ENCODE peak calls at places on chromosomes 16 and 17, in five cellular contexts. U is mammary epithelial cell, A is natural killer cell, P is AG04450, W is epithelial cell of proximal tubule. B is an unnamed sample.

GRCh38 chr17:70621593-70621992 is 452.3 kb downstream of the KCNJ2 start:
- DNase-seq in U (no peak), A (no peak), P (no peak), W (no peak), B (no peak)

GRCh38 chr17:78124081-78124835 is 4.3 kb downstream of the TMC6 start:
- DNase-seq in U (no peak), A (no peak), P (no peak), W (no peak), B (no peak)

GRCh38 chr17:69535022-69535570 is 120.6 kb downstream of the MAP2K6 start:
- DNase-seq in U (no peak), A (no peak), P (no peak), W (no peak), B (no peak)

GRCh38 chr17:63647936-63648335 is 25.7 kb downstream of the MAP3K3 start:
- DNase-seq in U (no peak), A (no peak), P (no peak), W (no peak), B (no peak)

GRCh38 chr16:67456383-67457140 is 24.4 kb downstream of the ATP6V0D1 start:
- DNase-seq in U (peak; percentile 31), A (no peak), P (no peak), W (no peak), B (no peak)

GRCh38 chr16:88773812-88774291 is 11.2 kb downstream of the PIEZO1 start:
- DNase-seq in U (no peak), A (no peak), P (no peak), W (no peak), B (no peak)

GRCh38 chr16:17836868-17837602 is 366.3 kb upstream of the XYLT1 start:
- DNase-seq in U (peak; percentile 93), A (no peak), P (peak; percentile 81), W (no peak), B (no peak)

GRCh38 chr16:48292452-48292851 is 45.1 kb upstream of the ABCC11 start:
- DNase-seq in U (no peak), A (no peak), P (no peak), W (no peak), B (no peak)

GRCh38 chr17:54901230-54901847 is 687 bp downstream of the TOM1L1 start:
- DNase-seq in U (peak; percentile 81), A (no peak), P (no peak), W (no peak), B (no peak)

GRCh38 chr16:3652373-3653037 is 2.0 kb upstream of the DNASE1 start:
- DNase-seq in U (no peak), A (no peak), P (no peak), W (no peak), B (no peak)

GRCh38 chr16:73093146-73094144 is 45.5 kb upstream of the ZFHX3 start:
- DNase-seq in U (no peak), A (no peak), P (no peak), W (no peak), B (no peak)

GRCh38 chr17:82970818-82971610 is 108.4 kb upstream of the METRNL start:
- DNase-seq in U (no peak), A (no peak), P (no peak), W (no peak), B (no peak)

DNA sequence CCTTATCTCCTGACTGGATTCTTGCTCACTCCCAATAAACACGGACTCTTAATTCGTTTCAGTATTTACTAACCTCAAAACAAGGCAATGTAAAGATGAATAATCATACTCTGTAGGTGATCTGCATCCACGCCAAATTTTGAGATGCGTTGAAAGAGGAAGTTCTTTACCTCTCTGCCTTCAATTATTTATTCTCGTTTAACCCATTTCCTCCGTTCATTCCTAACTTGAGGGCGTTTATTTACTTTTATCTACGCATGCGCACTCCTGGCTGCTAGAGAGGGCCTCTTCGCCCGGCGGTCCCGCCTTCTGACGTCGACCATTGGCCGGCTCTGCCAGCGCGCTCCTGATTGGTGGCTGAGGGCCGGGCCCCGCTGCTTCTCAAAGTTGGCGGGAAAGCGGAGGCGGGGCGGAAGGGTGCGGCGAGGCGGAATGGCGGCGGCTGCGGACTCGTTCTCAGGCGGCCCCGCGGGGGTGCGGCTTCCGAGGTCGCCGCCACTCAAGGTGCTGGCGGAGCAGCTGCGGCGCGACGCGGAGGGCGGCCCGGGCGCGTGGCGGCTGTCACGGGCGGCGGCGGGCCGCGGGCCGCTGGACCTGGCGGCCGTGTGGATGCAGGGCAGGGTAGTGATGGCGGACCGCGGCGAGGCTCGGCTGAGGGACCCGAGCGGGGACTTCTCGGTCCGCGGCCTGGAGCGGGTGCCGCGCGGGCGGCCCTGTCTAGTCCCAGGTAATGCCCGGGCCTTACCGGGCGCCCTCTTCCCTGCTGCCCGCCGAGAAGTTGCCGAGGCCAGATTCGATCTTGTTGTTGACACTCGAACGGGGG is at the start of gene RMI2:
- DNase-seq in U (peak; percentile 93), A (peak; percentile 94), P (peak; percentile 86), W (no peak), B (peak; percentile 92)
- TF ChIP-seq CTCF in U (no peak), A (no peak), P (no peak), W (no peak), B (no peak)

GRCh38 chr16:86574646-86575045 is 3.7 kb upstream of the FOXL1 start:
- DNase-seq in U (no peak), A (no peak), P (no peak), W (no peak), B (no peak)

GRCh38 chr16:86577314-86577971 is 906 bp upstream of the FOXL1 start:
- DNase-seq in U (no peak), A (no peak), P (peak; percentile 93), W (no peak), B (no peak)

GRCh38 chr16:86575095-86575685 is 3.2 kb upstream of the FOXL1 start:
- DNase-seq in U (no peak), A (no peak), P (no peak), W (no peak), B (no peak)

GRCh38 chr16:86576591-86577313 is 1.6 kb upstream of the FOXL1 start:
- DNase-seq in U (peak; percentile 38), A (no peak), P (peak; percentile 80), W (no peak), B (no peak)

GRCh38 chr16:86575754-86576557 is 2.4 kb upstream of the FOXL1 start:
- DNase-seq in U (peak; percentile 92), A (no peak), P (peak; percentile 95), W (peak; percentile 72), B (peak; percentile 79)
- TF ChIP-seq CTCF in U (no peak), A (no peak), P (peak; percentile 86), W (peak; percentile 82), B (peak; percentile 69)

DNA sequence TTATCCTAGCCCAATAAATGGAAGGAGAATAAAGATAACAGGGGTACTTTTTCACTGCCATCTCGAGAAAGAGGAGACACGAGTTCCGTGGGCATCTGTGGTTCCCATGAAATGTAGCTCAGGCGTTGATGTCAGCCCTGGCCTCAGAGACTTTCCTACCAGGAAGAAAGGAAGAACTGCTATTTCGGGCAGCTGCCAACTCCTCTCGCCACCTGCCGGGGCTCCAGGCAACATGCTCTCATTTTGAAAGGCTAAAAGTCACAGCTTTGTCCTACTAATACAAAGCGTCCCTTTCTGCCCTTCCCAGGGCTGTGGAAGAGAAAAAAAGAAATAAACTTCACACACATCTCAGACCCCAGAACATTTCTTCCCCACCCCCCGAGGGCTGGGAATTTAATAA is 65.8 kb downstream of the DHRS7C start:
- DNase-seq in U (no peak), A (no peak), P (no peak), W (no peak), B (no peak)
- TF ChIP-seq CTCF in U (no peak), A (no peak), P (no peak), W (no peak), B (no peak)

GRCh38 chr16:70790815-70791214 is 10.1 kb downstream of the VAC14 start:
- DNase-seq in U (no peak), A (no peak), P (no peak), W (no peak), B (no peak)
- TF ChIP-seq CTCF in U (no peak), A (no peak), P (no peak), W (no peak), B (no peak)

GRCh38 chr16:19884611-19885455 is at the start of gene GPRC5B:
- DNase-seq in U (no peak), A (no peak), P (no peak), W (no peak), B (peak; percentile 48)
- TF ChIP-seq CTCF in U (no peak), A (no peak), P (peak; percentile 27), W (no peak), B (peak; percentile 28)

GRCh38 chr16:76882105-76882504 is 308.9 kb upstream of the MON1B start:
- DNase-seq in U (no peak), A (no peak), P (no peak), W (no peak), B (no peak)
- TF ChIP-seq CTCF in U (peak; percentile 33), A (no peak), P (no peak), W (peak; percentile 49), B (no peak)

DNA sequence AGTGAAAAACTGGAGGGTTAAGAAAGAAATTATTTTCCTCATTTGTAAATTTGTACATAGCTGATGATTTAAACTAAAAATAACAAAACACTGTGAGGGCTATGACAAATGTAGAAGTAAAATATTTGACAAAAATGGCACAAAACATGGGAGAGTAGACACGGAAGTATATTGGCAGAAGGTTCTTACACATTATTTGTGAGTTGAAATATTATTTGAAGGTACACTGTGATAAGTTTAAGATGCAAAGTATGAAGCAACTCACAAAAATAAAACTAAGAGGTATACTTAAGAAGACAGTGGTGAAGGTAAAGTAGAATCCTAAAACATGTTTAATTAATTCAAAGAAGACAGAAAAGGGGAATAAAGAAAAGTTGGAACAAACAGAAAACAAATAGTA is 34.6 kb downstream of the BRIP1 start:
- DNase-seq in U (no peak), A (no peak), P (no peak), W (no peak), B (no peak)
- TF ChIP-seq CTCF in U (no peak), A (no peak), P (no peak), W (no peak), B (no peak)

GRCh38 chr17:45307290-45308015 is 9.4 kb downstream of the MAP3K14 start:
- DNase-seq in U (peak; percentile 78), A (no peak), P (peak; percentile 53), W (peak; percentile 74), B (no peak)

GRCh38 chr17:45308016-45308365 is 8.8 kb downstream of the MAP3K14 start:
- DNase-seq in U (no peak), A (no peak), P (no peak), W (no peak), B (no peak)

GRCh38 chr17:45306094-45306493 is 10.7 kb downstream of the MAP3K14 start:
- DNase-seq in U (no peak), A (no peak), P (no peak), W (no peak), B (no peak)

GRCh38 chr17:45305532-45306087 is 11.2 kb downstream of the MAP3K14 start:
- DNase-seq in U (no peak), A (no peak), P (no peak), W (no peak), B (no peak)

GRCh38 chr17:45306623-45307022 is 10.2 kb downstream of the MAP3K14 start:
- DNase-seq in U (no peak), A (no peak), P (no peak), W (no peak), B (no peak)
- TF ChIP-seq CTCF in U (no peak), A (no peak), P (peak; percentile 21), W (peak; percentile 6), B (no peak)